ENCODE peak calls at places on chromosomes 11 and 22, in five cellular contexts. Y, E, I, H and D are unnamed samples.

GRCh38 chr11:66638177-66639065 is at the start of gene RBM4:
- DNase-seq in I (peak; percentile 100), E (peak; percentile 100), Y (peak; percentile 100), H (peak; percentile 100), D (peak; percentile 100)

GRCh38 chr11:111540114-111540920 is at the start of gene LAYN:
- DNase-seq in I (peak; percentile 70), Y (peak; percentile 81), H (no peak), E (peak; percentile 81), D (no peak)

GRCh38 chr11:75029836-75030631 is 41.3 kb downstream of the NEU3 start:
- DNase-seq in E (no peak), I (no peak), H (no peak), Y (no peak), D (no peak)

GRCh38 chr11:64844330-64845124 is at the start of gene CDC42BPG:
- DNase-seq in Y (peak; percentile 97), E (peak; percentile 82), I (peak; percentile 53), H (peak; percentile 57), D (peak; percentile 87)

GRCh38 chr11:105718641-105719040 is 108.8 kb downstream of the GRIA4 start:
- DNase-seq in I (peak; percentile 47), H (no peak), E (no peak), Y (peak; percentile 13), D (no peak)

GRCh38 chr11:118090545-118091162 is 3.9 kb upstream of the SMIM35 start:
- DNase-seq in E (no peak), Y (no peak), H (no peak), I (no peak), D (peak; percentile 46)

GRCh38 chr11:32418836-32419235 is 16.5 kb downstream of the WT1 start:
- DNase-seq in I (no peak), Y (no peak), E (no peak), H (no peak), D (no peak)

GRCh38 chr11:104151404-104152204 is 12.3 kb downstream of the PDGFD start:
- DNase-seq in I (peak; percentile 9), E (peak; percentile 58), Y (no peak), H (peak; percentile 16), D (no peak)

GRCh38 chr22:32079110-32080089 is 36.3 kb downstream of the SLC5A1 start:
- DNase-seq in I (peak; percentile 85), E (peak; percentile 72), H (peak; percentile 41), Y (peak; percentile 67), D (peak; percentile 80)

GRCh38 chr11:13487661-13488030 is 8.2 kb downstream of the PTH start:
- DNase-seq in E (no peak), I (no peak), H (peak; percentile 8), Y (peak; percentile 75), D (no peak)

GRCh38 chr11:11985016-11985715 is 23.3 kb downstream of the DKK3 start:
- DNase-seq in Y (no peak), I (peak; percentile 90), E (no peak), H (no peak), D (no peak)

GRCh38 chr22:37943471-37944198 is 9.8 kb downstream of the C22orf23 start:
- DNase-seq in I (no peak), H (no peak), E (no peak), Y (no peak), D (no peak)

GRCh38 chr11:131584694-131585592 is 214.5 kb downstream of the NTM start:
- DNase-seq in H (no peak), E (peak; percentile 27), I (no peak), Y (peak; percentile 87), D (no peak)

GRCh38 chr22:47174671-47175111 is 412.2 kb downstream of the TBC1D22A start:
- DNase-seq in I (no peak), Y (no peak), H (no peak), E (no peak), D (no peak)

GRCh38 chr22:44660051-44660830 is 41.8 kb upstream of the PRR5 start:
- DNase-seq in E (no peak), Y (no peak), I (no peak), H (no peak), D (no peak)

GRCh38 chr11:43384393-43384792 is 25.7 kb downstream of the TTC17 start:
- DNase-seq in H (no peak), I (no peak), E (no peak), Y (no peak), D (no peak)

GRCh38 chr11:43689167-43689566 is 8.6 kb downstream of the HSD17B12 start:
- DNase-seq in I (no peak), Y (no peak), E (no peak), H (no peak), D (no peak)

GRCh38 chr22:35627267-35628041 is 10.3 kb upstream of the MB start:
- DNase-seq in E (peak; percentile 90), Y (peak; percentile 85), H (peak; percentile 69), I (peak; percentile 89), D (peak; percentile 82)
- H3K4me1 ChIP-seq in E (peaks cover 18% of the 10 kb centered on the region), Y (peaks cover 4% of the 10 kb centered on the region), H (peaks cover 67% of the 10 kb centered on the region), I (peaks cover 14% of the 10 kb centered on the region), D (peaks cover 26% of the 10 kb centered on the region)

GRCh38 chr11:93194673-93195291 is 3.0 kb downstream of the SLC36A4 start:
- DNase-seq in I (no peak), H (no peak), E (no peak), Y (no peak), D (no peak)

GRCh38 chr11:93199616-93200015 is 1.8 kb upstream of the SLC36A4 start:
- DNase-seq in Y (no peak), E (no peak), H (no peak), I (no peak), D (no peak)

GRCh38 chr11:93196816-93197382 is 892 bp downstream of the SLC36A4 start:
- DNase-seq in E (no peak), H (peak; percentile 8), Y (peak; percentile 57), I (no peak), D (no peak)

GRCh38 chr11:93198221-93198650 is 445 bp upstream of the SLC36A4 start:
- DNase-seq in I (peak; percentile 34), H (no peak), E (no peak), Y (no peak), D (peak; percentile 23)

GRCh38 chr11:93197383-93198220 is at the start of gene SLC36A4:
- DNase-seq in Y (peak; percentile 97), H (peak; percentile 87), I (peak; percentile 98), E (peak; percentile 96), D (peak; percentile 92)
- TF ChIP-seq EZH2 in Y (no peak), H (no peak), I (no peak), E (no peak), D (no peak)

DNA sequence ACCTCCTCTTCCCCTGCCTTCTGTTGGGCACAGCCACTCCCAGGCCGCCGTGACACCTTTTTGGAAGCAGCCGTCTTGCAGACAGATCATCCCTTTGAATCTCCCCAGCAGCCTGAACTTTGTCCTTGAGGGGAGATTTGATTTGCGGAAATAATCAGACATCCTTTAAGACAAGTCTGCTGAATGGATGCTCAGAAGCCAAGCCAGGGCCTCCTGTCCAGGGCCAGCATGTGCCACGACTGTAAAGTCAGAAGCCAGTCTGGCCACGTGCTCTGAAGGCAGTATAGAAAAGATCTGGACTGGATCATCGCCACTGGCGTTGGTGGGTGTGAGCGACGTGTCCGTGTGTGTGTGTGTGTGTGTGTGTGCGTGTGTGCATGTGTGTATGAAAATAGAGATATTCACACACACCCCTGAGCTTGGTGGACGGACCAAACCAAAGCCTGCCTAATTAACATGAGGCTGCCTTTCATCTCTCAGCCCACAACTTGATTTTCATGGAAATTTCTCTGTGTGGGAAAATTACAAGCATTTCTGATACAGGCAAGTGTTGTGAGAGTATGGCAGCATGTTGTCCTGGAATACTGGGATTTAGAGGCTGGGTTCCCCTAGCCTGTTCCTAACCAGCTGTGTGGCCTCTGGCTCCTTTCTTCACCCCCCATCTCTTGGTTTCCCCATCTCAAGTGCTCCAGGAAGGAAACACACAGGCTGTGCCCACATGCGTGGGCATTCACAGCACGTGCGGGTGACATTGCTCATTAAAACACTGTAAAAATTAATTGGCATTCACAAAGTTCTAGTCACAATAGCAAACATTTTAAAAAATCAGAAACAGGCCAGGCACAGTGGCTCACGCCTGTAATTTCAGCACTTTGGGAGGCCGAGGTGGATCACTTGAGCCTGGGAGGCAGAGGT is 61.8 kb upstream of the WNT7B start:
- DNase-seq in E (no peak), H (no peak), Y (no peak), I (no peak), D (no peak)
- H3K4me1 ChIP-seq in E (peaks cover 15% of the 10 kb centered on the region), H (peaks cover 27% of the 10 kb centered on the region), Y (peaks cover 6% of the 10 kb centered on the region), I (peaks cover 19% of the 10 kb centered on the region), D (peaks cover 30% of the 10 kb centered on the region)

GRCh38 chr11:27722117-27722844 is 22.0 kb upstream of the BDNF start:
- DNase-seq in I (peak; percentile 65), H (no peak), Y (peak; percentile 89), E (peak; percentile 52), D (peak; percentile 49)
- TF ChIP-seq EZH2 in I (peak; percentile 4), H (no peak), Y (peak; percentile 7), E (peak; percentile 93), D (no peak)